ENCODE peak calls at places on chromosomes 3 and 15, in five cellular contexts. U, A, D, I and W are unnamed samples.

GRCh38 chr3:98952404-98952803 is 50.9 kb upstream of the DCBLD2 start:
- DNase-seq in A (no peak), I (no peak), U (no peak), D (no peak), W (no peak)

GRCh38 chr3:11437506-11437905 is 165.3 kb downstream of the ATG7 start:
- DNase-seq in U (no peak), D (no peak), I (no peak), A (no peak), W (no peak)

GRCh38 chr3:108060331-108060730 is 30.5 kb downstream of the CD47 start:
- DNase-seq in D (no peak), U (no peak), I (no peak), A (no peak), W (no peak)

GRCh38 chr3:101119535-101119934 is 126.3 kb upstream of the ABI3BP start:
- DNase-seq in U (peak), D (no peak), I (no peak), A (no peak), W (no peak)

GRCh38 chr3:13424111-13424844 is 4.2 kb upstream of the NUP210 start:
- DNase-seq in U (no peak), I (no peak), D (peak), A (no peak), W (no peak)

GRCh38 chr3:129461022-129461421 is 21.0 kb downstream of the IFT122 start:
- DNase-seq in D (peak), A (no peak), I (no peak), U (peak), W (no peak)

GRCh38 chr3:39919281-39919680 is 109.9 kb downstream of the MYRIP start:
- DNase-seq in U (no peak), D (no peak), A (no peak), I (no peak), W (no peak)

GRCh38 chr3:12180218-12180617 is 21.5 kb upstream of the TIMP4 start:
- DNase-seq in I (peak), D (no peak), U (peak), A (no peak), W (peak)

GRCh38 chr3:65126527-65127440 is 439.0 kb upstream of the ADAMTS9 start:
- DNase-seq in A (no peak), U (no peak), I (no peak), D (no peak), W (no peak)

GRCh38 chr15:94174399-94174802 is 57.0 kb upstream of the MCTP2 start:
- DNase-seq in U (no peak), D (peak), I (no peak), A (no peak), W (no peak)

GRCh38 chr15:67405208-67406191 is 115.4 kb upstream of the C15orf61 start:
- DNase-seq in I (no peak), A (no peak), D (no peak), U (peak), W (no peak)

GRCh38 chr15:51108933-51109550 is 14.3 kb upstream of the TNFAIP8L3 start:
- DNase-seq in A (no peak), D (no peak), U (peak), I (no peak), W (no peak)